ENCODE peak calls at places on chromosome 20, in six cellular contexts. C is mammary epithelial cell; K is HAP-1; O is CD8-positive, alpha-beta memory T cell; T is IMR-90; H is GM06990. Y is an unnamed sample.

GRCh38 chr20:58695895-58696375 is 3.3 kb downstream of the NPEPL1 start:
- DNase-seq in T (no peak), H (no peak), O (no peak), C (no peak), K (no peak), Y (no peak)

GRCh38 chr20:34091637-34092200 is 20.3 kb downstream of the EIF2S2 start:
- DNase-seq in K (no peak), O (no peak), C (no peak), H (no peak), T (no peak), Y (no peak)

GRCh38 chr20:46168438-46168837 is 50.3 kb downstream of the CD40 start:
- DNase-seq in K (no peak), H (no peak), O (no peak), T (no peak), C (no peak), Y (no peak)

GRCh38 chr20:49275634-49276033 is 2.2 kb downstream of the ZNFX1 start:
- DNase-seq in C (peak; percentile 82), H (no peak), O (no peak), T (no peak), K (no peak), Y (peak; percentile 72)

GRCh38 chr20:59082077-59082740 is 39.6 kb upstream of the PRELID3B start:
- DNase-seq in O (no peak), T (peak; percentile 84), C (peak; percentile 35), K (no peak), H (no peak), Y (no peak)

GRCh38 chr20:10651227-10651990 is 22.4 kb downstream of the JAG1 start:
- DNase-seq in H (no peak), K (no peak), T (peak; percentile 59), O (no peak), C (no peak), Y (no peak)

GRCh38 chr20:46563170-46563847 is 12.9 kb upstream of the OCSTAMP start:
- DNase-seq in C (no peak), K (peak; percentile 19), H (no peak), O (no peak), T (no peak), Y (no peak)

GRCh38 chr20:53672484-53673129 is 79.0 kb upstream of the ZNF217 start:
- DNase-seq in C (peak; percentile 10), K (no peak), H (no peak), T (peak; percentile 66), O (no peak), Y (peak; percentile 70)

GRCh38 chr20:42432485-42432884 is 757.2 kb downstream of the PTPRT start:
- DNase-seq in O (no peak), T (no peak), K (no peak), C (no peak), H (no peak), Y (no peak)

GRCh38 chr20:34557936-34558319 is 590 bp upstream of the MAP1LC3A start:
- DNase-seq in H (no peak), C (no peak), O (no peak), T (no peak), K (no peak), Y (no peak)

GRCh38 chr20:14142171-14142570 is 146.9 kb downstream of the MACROD2 start:
- DNase-seq in K (peak; percentile 19), O (no peak), T (peak; percentile 19), H (no peak), C (peak; percentile 66), Y (peak; percentile 37)

GRCh38 chr20:62924567-62925419 is 1.5 kb downstream of the DIDO1 start:
- DNase-seq in O (no peak), K (peak; percentile 68), H (no peak), T (peak; percentile 34), C (peak; percentile 79), Y (no peak)

GRCh38 chr20:24866008-24866407 is 83.1 kb upstream of the CST7 start:
- DNase-seq in C (peak; percentile 88), K (no peak), O (no peak), T (no peak), H (no peak), Y (no peak)

GRCh38 chr20:4141616-4142240 is 126.4 kb upstream of the RNF24 start:
- DNase-seq in O (no peak), T (no peak), K (no peak), C (no peak), H (no peak), Y (no peak)

GRCh38 chr20:40323411-40323810 is 365.6 kb downstream of the MAFB start:
- DNase-seq in C (peak; percentile 14), O (no peak), K (no peak), H (no peak), T (no peak), Y (no peak)

GRCh38 chr20:22523499-22524392 is 60.6 kb downstream of the FOXA2 start:
- DNase-seq in H (no peak), T (no peak), C (no peak), O (no peak), K (no peak), Y (no peak)

GRCh38 chr20:22522701-22523100 is 61.7 kb downstream of the FOXA2 start:
- DNase-seq in T (no peak), O (no peak), H (no peak), K (no peak), C (no peak), Y (no peak)

GRCh38 chr20:22525069-22525820 is 59.1 kb downstream of the FOXA2 start:
- DNase-seq in K (no peak), C (no peak), T (no peak), O (no peak), H (no peak), Y (no peak)

GRCh38 chr20:22524393-22525015 is 59.9 kb downstream of the FOXA2 start:
- DNase-seq in T (no peak), C (no peak), K (no peak), O (no peak), H (no peak), Y (no peak)

GRCh38 chr20:22523128-22523498 is 61.3 kb downstream of the FOXA2 start:
- DNase-seq in O (no peak), T (no peak), H (no peak), K (no peak), C (no peak), Y (no peak)
- H3K27me3 ChIP-seq in O (no peaks in the 10 kb centered on the region), T (no peaks in the 10 kb centered on the region), H (no peaks in the 10 kb centered on the region), K (no peaks in the 10 kb centered on the region), C (no peaks in the 10 kb centered on the region), Y (no peaks in the 10 kb centered on the region)

GRCh38 chr20:33008336-33009213 is 1.1 kb downstream of the BPIFB2 start:
- DNase-seq in O (no peak), T (no peak), K (no peak), C (no peak), H (no peak), Y (no peak)
- H3K4me3 ChIP-seq in O (no peak overlapping the region), T (no peak overlapping the region), K (no peak overlapping the region), C (no peak overlapping the region), H (no peak overlapping the region), Y (no peak overlapping the region)

GRCh38 chr20:38730989-38731737 is 6.9 kb downstream of the SLC32A1 start:
- DNase-seq in O (peak; percentile 64), T (peak; percentile 31), K (peak; percentile 93), C (peak; percentile 53), H (peak; percentile 77), Y (no peak)
- H3K27me3 ChIP-seq in O (peaks cover 80% of the 10 kb centered on the region), T (peaks cover 70% of the 10 kb centered on the region), K (peaks cover 44% of the 10 kb centered on the region), C (peaks cover 46% of the 10 kb centered on the region), H (peaks cover 8% of the 10 kb centered on the region), Y (peaks cover 71% of the 10 kb centered on the region)

GRCh38 chr20:709864-710761 is 34.5 kb upstream of the SCRT2 start:
- DNase-seq in C (no peak), O (no peak), H (no peak), T (no peak), K (no peak), Y (no peak)
- H3K4me3 ChIP-seq in C (no peak overlapping the region), O (no peak overlapping the region), H (no peak overlapping the region), T (no peak overlapping the region), K (no peak overlapping the region), Y (no peak overlapping the region)

DNA sequence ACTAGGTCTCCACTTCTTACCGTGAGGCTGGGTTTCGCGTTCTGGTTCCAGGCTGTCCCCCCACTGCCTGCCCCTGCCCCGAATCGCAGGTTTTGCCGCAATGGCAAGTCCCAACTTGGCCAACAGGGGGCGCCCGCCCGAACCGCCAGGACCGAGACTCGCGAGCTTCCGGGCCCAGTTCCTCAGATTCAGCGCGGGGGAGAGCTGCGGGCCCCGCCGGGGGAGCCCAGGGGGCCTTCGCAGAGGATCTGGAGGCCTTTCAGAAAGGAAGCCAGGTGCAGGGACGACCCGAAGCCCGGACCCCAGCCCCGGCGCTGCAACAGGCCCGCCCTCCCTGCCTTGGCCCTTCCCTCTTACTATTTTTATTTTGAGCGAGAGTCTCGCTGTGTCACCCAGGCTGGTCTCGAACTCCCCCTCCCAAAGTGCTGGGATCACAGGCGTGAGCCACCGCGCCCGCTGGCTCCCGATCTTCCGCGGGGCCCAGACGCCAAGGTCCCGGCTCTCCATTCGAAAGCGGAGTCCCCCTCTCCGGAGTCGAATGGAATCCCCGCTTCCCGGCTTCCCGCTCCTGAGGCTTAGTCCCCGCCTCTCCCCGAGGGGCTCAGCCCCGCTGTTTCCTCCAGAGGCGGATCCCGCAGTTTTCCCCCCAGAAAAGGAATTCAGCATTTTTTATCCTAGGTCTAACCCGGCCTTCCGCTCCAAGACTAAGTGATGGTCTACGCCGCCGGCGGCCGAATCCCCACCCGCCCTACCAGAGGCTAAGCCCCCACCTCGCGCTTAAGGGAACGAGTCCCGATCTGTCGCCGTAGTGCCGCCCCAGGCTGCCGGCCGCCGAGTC is 11.7 kb upstream of the TMC2 start:
- DNase-seq in H (peak; percentile 84), O (peak; percentile 85), K (peak; percentile 94), C (peak; percentile 40), T (peak; percentile 66), Y (no peak)
- H3K27me3 ChIP-seq in H (no peaks in the 10 kb centered on the region), O (no peaks in the 10 kb centered on the region), K (no peaks in the 10 kb centered on the region), C (no peaks in the 10 kb centered on the region), T (peaks cover 2% of the 10 kb centered on the region), Y (peaks cover 6% of the 10 kb centered on the region)

GRCh38 chr20:51516855-51517254 is 25.7 kb downstream of the NFATC2 start:
- DNase-seq in H (no peak), O (no peak), K (no peak), T (no peak), C (no peak), Y (no peak)
- H3K4me3 ChIP-seq in H (no peak overlapping the region), O (no peak overlapping the region), K (no peak overlapping the region), T (no peak overlapping the region), C (no peak overlapping the region), Y (no peak overlapping the region)

DNA sequence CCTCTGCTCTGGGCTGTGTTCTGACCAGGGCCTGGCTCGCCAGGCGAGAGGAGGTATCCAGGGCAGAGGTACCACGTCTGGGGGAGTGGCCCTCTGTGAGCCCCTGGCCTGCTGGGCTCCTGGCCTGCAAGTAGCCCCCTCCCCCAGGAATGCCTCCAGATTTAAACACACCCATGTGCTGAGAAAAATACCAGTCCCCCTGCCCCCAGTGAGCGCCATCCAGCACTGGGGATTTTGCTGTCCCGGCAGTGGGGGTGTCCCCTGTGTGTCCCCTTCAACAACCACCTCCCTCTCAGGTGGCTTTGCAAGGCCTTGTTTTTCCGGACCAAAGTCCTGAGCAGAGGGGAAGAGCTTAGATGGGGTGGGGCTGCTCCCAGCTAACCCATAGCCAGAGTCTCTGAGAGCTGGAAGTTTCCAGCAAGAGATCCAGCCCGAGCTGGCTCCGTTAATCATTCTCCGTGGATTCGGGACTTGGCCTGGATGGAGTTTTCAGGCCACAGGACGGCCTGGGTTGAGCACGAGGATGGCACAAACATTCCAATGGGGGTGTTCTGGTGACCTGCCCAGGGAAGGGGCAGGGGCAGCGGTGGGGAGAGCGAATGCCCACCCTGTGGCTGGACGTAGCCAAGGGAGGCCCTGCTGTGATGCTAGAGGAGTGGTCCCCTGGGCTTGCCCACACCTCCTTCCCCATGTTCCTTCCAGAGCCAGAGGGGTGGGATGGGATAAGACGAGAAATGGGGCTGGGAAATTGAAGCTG is 29.0 kb downstream of the PCK1 start:
- DNase-seq in T (no peak), C (no peak), K (no peak), H (no peak), O (no peak), Y (no peak)
- H3K27me3 ChIP-seq in T (peaks cover 8% of the 10 kb centered on the region), C (no peaks in the 10 kb centered on the region), K (no peaks in the 10 kb centered on the region), H (no peaks in the 10 kb centered on the region), O (no peaks in the 10 kb centered on the region), Y (peaks cover 50% of the 10 kb centered on the region)

GRCh38 chr20:19735446-19735845 is 22.6 kb upstream of the RIN2 start:
- DNase-seq in H (no peak), O (no peak), K (peak; percentile 36), T (peak; percentile 73), C (peak; percentile 95), Y (peak; percentile 75)
- H3K4me3 ChIP-seq in H (no peak overlapping the region), O (no peak overlapping the region), K (no peak overlapping the region), T (no peak overlapping the region), C (no peak overlapping the region), Y (no peak overlapping the region)

Y was measured in kidney epithelial cell.